ENCODE peak calls at places on chromosomes 3 and 15, in eight cellular contexts. One of them, this sample, is unnamed.

GRCh38 chr3:61358364-61358763 is 107.1 kb upstream of the FHIT start:
- DNase-seq in GM13976: peak
- DNase-seq in IMR-90: no peak
- DNase-seq in stomach: peak
- DNase-seq in lower lobe of right lung: peak
- DNase-seq in heart right ventricle: peak
- DNase-seq in omental fat pad: peak
- DNase-seq in H9: no peak
- DNase-seq in this sample: peak

GRCh38 chr3:146895026-146895749 is 290.0 kb upstream of the PLSCR5 start:
- DNase-seq in lower lobe of right lung: no peak
- DNase-seq in H9: no peak
- DNase-seq in heart right ventricle: no peak
- DNase-seq in IMR-90: peak
- DNase-seq in stomach: no peak
- DNase-seq in omental fat pad: no peak
- DNase-seq in GM13976: no peak
- DNase-seq in this sample: no peak

GRCh38 chr15:69067296-69067695 is 52.8 kb downstream of the NOX5 start:
- DNase-seq in IMR-90: no peak
- DNase-seq in stomach: no peak
- DNase-seq in lower lobe of right lung: no peak
- DNase-seq in heart right ventricle: no peak
- DNase-seq in omental fat pad: no peak
- DNase-seq in GM13976: no peak
- DNase-seq in H9: peak
- DNase-seq in this sample: no peak

GRCh38 chr3:129648331-129648730 is 41.9 kb upstream of the PLXND1 start:
- DNase-seq in H9: no peak
- DNase-seq in heart right ventricle: no peak
- DNase-seq in GM13976: no peak
- DNase-seq in stomach: no peak
- DNase-seq in lower lobe of right lung: no peak
- DNase-seq in omental fat pad: no peak
- DNase-seq in IMR-90: no peak
- DNase-seq in this sample: no peak

GRCh38 chr3:141979050-141979671 is 102.7 kb downstream of the ATP1B3 start:
- DNase-seq in lower lobe of right lung: no peak
- DNase-seq in GM13976: no peak
- DNase-seq in H9: no peak
- DNase-seq in IMR-90: peak
- DNase-seq in omental fat pad: no peak
- DNase-seq in stomach: no peak
- DNase-seq in heart right ventricle: no peak
- DNase-seq in this sample: no peak

GRCh38 chr3:42786212-42786611 is 13.2 kb upstream of the CCDC13 start:
- DNase-seq in stomach: no peak
- DNase-seq in omental fat pad: no peak
- DNase-seq in IMR-90: no peak
- DNase-seq in H9: no peak
- DNase-seq in heart right ventricle: no peak
- DNase-seq in lower lobe of right lung: no peak
- DNase-seq in GM13976: no peak
- DNase-seq in this sample: no peak

GRCh38 chr3:150970665-150971327 is 1.7 kb downstream of the CLRN1 start:
- DNase-seq in stomach: no peak
- DNase-seq in lower lobe of right lung: no peak
- DNase-seq in IMR-90: peak
- DNase-seq in GM13976: no peak
- DNase-seq in heart right ventricle: no peak
- DNase-seq in H9: no peak
- DNase-seq in omental fat pad: no peak
- DNase-seq in this sample: no peak

GRCh38 chr3:12993623-12994356 is 79.4 kb downstream of the IQSEC1 start:
- DNase-seq in IMR-90: no peak
- DNase-seq in heart right ventricle: no peak
- DNase-seq in lower lobe of right lung: peak
- DNase-seq in omental fat pad: no peak
- DNase-seq in stomach: peak
- DNase-seq in GM13976: peak
- DNase-seq in H9: peak
- DNase-seq in this sample: peak

GRCh38 chr3:107651782-107652181 is 129.0 kb downstream of the BBX start:
- DNase-seq in stomach: no peak
- DNase-seq in omental fat pad: no peak
- DNase-seq in IMR-90: no peak
- DNase-seq in lower lobe of right lung: no peak
- DNase-seq in heart right ventricle: no peak
- DNase-seq in GM13976: no peak
- DNase-seq in H9: no peak
- DNase-seq in this sample: no peak

GRCh38 chr3:123081718-123082369 is 15.0 kb downstream of the PDIA5 start:
- DNase-seq in IMR-90: no peak
- DNase-seq in stomach: no peak
- DNase-seq in heart right ventricle: no peak
- DNase-seq in lower lobe of right lung: no peak
- DNase-seq in H9: no peak
- DNase-seq in omental fat pad: no peak
- DNase-seq in GM13976: no peak
- DNase-seq in this sample: no peak

GRCh38 chr3:146781059-146781458 is 175.9 kb upstream of the PLSCR5 start:
- DNase-seq in stomach: no peak
- DNase-seq in lower lobe of right lung: no peak
- DNase-seq in heart right ventricle: no peak
- DNase-seq in GM13976: no peak
- DNase-seq in H9: peak
- DNase-seq in omental fat pad: no peak
- DNase-seq in IMR-90: no peak
- DNase-seq in this sample: no peak

GRCh38 chr3:126956866-126957650 is 25.9 kb upstream of the PLXNA1 start:
- DNase-seq in omental fat pad: no peak
- DNase-seq in H9: peak
- DNase-seq in stomach: no peak
- DNase-seq in IMR-90: no peak
- DNase-seq in heart right ventricle: no peak
- DNase-seq in GM13976: no peak
- DNase-seq in lower lobe of right lung: no peak
- DNase-seq in this sample: peak

GRCh38 chr15:82051664-82052063 is 5.8 kb upstream of the MEX3B start:
- DNase-seq in stomach: no peak
- DNase-seq in omental fat pad: no peak
- DNase-seq in H9: no peak
- DNase-seq in heart right ventricle: peak
- DNase-seq in GM13976: no peak
- DNase-seq in IMR-90: peak
- DNase-seq in lower lobe of right lung: no peak
- DNase-seq in this sample: no peak

GRCh38 chr3:187610926-187611545 is 59.2 kb downstream of the SST start:
- DNase-seq in lower lobe of right lung: no peak
- DNase-seq in IMR-90: peak
- DNase-seq in omental fat pad: no peak
- DNase-seq in H9: no peak
- DNase-seq in heart right ventricle: no peak
- DNase-seq in stomach: no peak
- DNase-seq in GM13976: no peak
- DNase-seq in this sample: peak

GRCh38 chr3:194446754-194447153 is 40.0 kb downstream of the ATP13A3 start:
- DNase-seq in omental fat pad: no peak
- DNase-seq in H9: no peak
- DNase-seq in IMR-90: no peak
- DNase-seq in GM13976: no peak
- DNase-seq in heart right ventricle: no peak
- DNase-seq in lower lobe of right lung: no peak
- DNase-seq in stomach: no peak
- DNase-seq in this sample: no peak

GRCh38 chr3:126664591-126665214 is 9.8 kb upstream of the TXNRD3 start:
- DNase-seq in heart right ventricle: no peak
- DNase-seq in H9: peak
- DNase-seq in GM13976: no peak
- DNase-seq in omental fat pad: no peak
- DNase-seq in stomach: no peak
- DNase-seq in lower lobe of right lung: no peak
- DNase-seq in IMR-90: peak
- DNase-seq in this sample: no peak

GRCh38 chr3:198107840-198108734 is 148.1 kb downstream of the LMLN start:
- DNase-seq in lower lobe of right lung: no peak
- DNase-seq in heart right ventricle: no peak
- DNase-seq in IMR-90: peak
- DNase-seq in H9: no peak
- DNase-seq in omental fat pad: no peak
- DNase-seq in stomach: no peak
- DNase-seq in GM13976: no peak
- DNase-seq in this sample: no peak

GRCh38 chr3:106120334-106120733 is 251.5 kb upstream of the CBLB start:
- DNase-seq in GM13976: no peak
- DNase-seq in IMR-90: peak
- DNase-seq in omental fat pad: no peak
- DNase-seq in H9: no peak
- DNase-seq in lower lobe of right lung: no peak
- DNase-seq in heart right ventricle: no peak
- DNase-seq in stomach: no peak
- DNase-seq in this sample: no peak

GRCh38 chr15:91061997-91062396 is 38.1 kb upstream of the SV2B start:
- DNase-seq in IMR-90: no peak
- DNase-seq in omental fat pad: no peak
- DNase-seq in lower lobe of right lung: no peak
- DNase-seq in heart right ventricle: no peak
- DNase-seq in stomach: no peak
- DNase-seq in H9: no peak
- DNase-seq in GM13976: no peak
- DNase-seq in this sample: no peak

GRCh38 chr3:69439683-69440270 is 53.9 kb upstream of the FRMD4B start:
- DNase-seq in stomach: no peak
- DNase-seq in H9: no peak
- DNase-seq in heart right ventricle: peak
- DNase-seq in GM13976: peak
- DNase-seq in lower lobe of right lung: no peak
- DNase-seq in omental fat pad: no peak
- DNase-seq in IMR-90: peak
- DNase-seq in this sample: no peak

GRCh38 chr3:50297896-50298725 is 1.1 kb downstream of the HYAL3 start:
- DNase-seq in IMR-90: no peak
- DNase-seq in stomach: no peak
- DNase-seq in GM13976: no peak
- DNase-seq in H9: no peak
- DNase-seq in omental fat pad: no peak
- DNase-seq in heart right ventricle: no peak
- DNase-seq in lower lobe of right lung: peak
- DNase-seq in this sample: no peak
- TF ChIP-seq CTCF in IMR-90: peak
- TF ChIP-seq CTCF in stomach: no peak
- TF ChIP-seq CTCF in GM13976: no peak
- TF ChIP-seq CTCF in H9: peak
- TF ChIP-seq CTCF in omental fat pad: no peak
- TF ChIP-seq CTCF in heart right ventricle: no peak
- TF ChIP-seq CTCF in lower lobe of right lung: no peak
- TF ChIP-seq CTCF in this sample: no peak

GRCh38 chr3:16884084-16884747 is 539 bp upstream of the PLCL2 start:
- DNase-seq in lower lobe of right lung: peak
- DNase-seq in heart right ventricle: peak
- DNase-seq in GM13976: peak
- DNase-seq in H9: peak
- DNase-seq in IMR-90: peak
- DNase-seq in omental fat pad: no peak
- DNase-seq in stomach: peak
- DNase-seq in this sample: peak
- TF ChIP-seq CTCF in lower lobe of right lung: peak
- TF ChIP-seq CTCF in heart right ventricle: peak
- TF ChIP-seq CTCF in GM13976: peak
- TF ChIP-seq CTCF in H9: peak
- TF ChIP-seq CTCF in IMR-90: peak
- TF ChIP-seq CTCF in omental fat pad: no peak
- TF ChIP-seq CTCF in stomach: peak
- TF ChIP-seq CTCF in this sample: peak

DNA sequence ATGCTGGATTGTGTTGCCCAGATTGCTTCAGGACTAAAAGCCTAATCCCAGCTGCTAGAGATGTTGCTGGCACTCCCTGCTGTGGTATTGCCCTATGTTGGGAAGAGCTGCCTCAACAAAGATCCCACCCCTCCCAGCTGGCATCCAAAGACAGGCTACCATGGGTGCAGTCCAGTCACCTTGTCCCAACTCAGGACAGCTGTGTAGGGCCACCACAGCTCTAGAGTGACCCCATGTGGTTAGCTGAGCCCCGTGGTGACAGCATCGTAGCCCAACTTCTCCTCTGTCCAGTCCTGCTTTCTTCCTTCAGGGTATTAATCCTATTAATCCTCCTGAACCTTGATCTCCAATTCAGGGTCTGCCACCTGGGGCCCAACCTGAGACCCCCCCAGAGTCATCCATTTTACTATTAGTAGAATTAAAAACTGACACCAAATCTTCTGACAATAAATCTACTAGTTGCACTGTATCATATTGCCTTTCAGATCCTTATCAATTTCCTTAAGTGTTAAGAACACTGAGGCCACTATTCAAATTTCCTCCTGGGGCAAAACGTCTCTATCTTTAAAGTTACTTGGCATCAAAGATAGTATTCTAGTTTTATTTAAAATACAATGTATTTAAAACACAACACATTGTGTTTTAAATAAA is 83.5 kb downstream of the AQP9 start:
- DNase-seq in GM13976: peak
- DNase-seq in heart right ventricle: no peak
- DNase-seq in H9: peak
- DNase-seq in stomach: peak
- DNase-seq in lower lobe of right lung: peak
- DNase-seq in IMR-90: peak
- DNase-seq in omental fat pad: no peak
- DNase-seq in this sample: peak
- TF ChIP-seq CTCF in GM13976: peak
- TF ChIP-seq CTCF in heart right ventricle: no peak
- TF ChIP-seq CTCF in H9: peak
- TF ChIP-seq CTCF in stomach: no peak
- TF ChIP-seq CTCF in lower lobe of right lung: peak
- TF ChIP-seq CTCF in IMR-90: peak
- TF ChIP-seq CTCF in omental fat pad: no peak
- TF ChIP-seq CTCF in this sample: no peak

DNA sequence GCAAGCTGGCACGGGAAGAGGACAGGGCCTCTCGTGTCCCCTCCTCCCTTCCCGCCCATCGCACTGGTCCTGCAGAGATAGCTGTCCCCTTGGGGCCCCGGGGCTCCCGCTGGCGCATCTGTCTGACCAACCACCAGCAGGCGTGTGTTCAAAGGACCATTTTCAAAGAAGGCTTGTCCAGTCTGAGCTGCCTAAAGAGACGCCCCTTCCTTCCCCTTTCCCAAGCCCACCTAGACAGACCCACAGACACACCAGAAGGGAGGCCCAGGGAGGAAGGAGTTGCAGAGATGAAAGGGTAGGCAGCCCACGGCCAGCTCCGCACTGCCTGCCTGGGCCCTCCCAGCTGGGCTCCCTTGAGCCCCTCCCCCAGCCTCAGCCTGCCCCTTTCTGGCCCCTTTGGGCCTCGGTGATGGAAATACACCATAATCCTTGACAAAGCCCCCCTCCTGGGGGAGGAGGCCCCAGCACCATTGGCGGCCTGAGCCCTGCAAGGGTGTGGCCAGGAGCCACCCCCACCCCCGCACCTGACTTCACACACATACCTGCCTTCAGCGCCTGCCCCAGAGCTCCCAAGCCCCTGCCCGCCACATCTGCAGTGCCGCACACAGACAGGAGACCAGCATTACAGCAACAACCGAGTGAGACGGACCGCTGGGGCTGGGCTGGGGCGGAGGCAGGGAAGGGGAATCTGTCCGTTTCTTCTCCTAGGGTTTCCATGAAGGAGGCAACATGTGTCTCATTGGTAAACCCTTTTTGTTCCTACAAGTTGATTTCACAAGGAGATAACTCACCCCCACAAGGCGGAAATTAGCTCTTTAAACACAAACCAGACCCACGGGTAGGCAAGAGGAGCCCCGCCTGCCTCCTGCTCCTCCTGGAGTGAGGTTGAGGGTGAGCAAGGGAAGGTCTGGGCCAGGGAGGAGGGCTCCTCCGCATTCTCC is at the start of gene STRA6:
- DNase-seq in GM13976: no peak
- DNase-seq in lower lobe of right lung: no peak
- DNase-seq in IMR-90: no peak
- DNase-seq in H9: peak
- DNase-seq in omental fat pad: no peak
- DNase-seq in heart right ventricle: no peak
- DNase-seq in stomach: no peak
- DNase-seq in this sample: peak
- TF ChIP-seq CTCF in GM13976: no peak
- TF ChIP-seq CTCF in lower lobe of right lung: no peak
- TF ChIP-seq CTCF in IMR-90: no peak
- TF ChIP-seq CTCF in H9: peak
- TF ChIP-seq CTCF in omental fat pad: no peak
- TF ChIP-seq CTCF in heart right ventricle: no peak
- TF ChIP-seq CTCF in stomach: no peak
- TF ChIP-seq CTCF in this sample: no peak